ENCODE peak calls at places on chromosomes 16 and 17, in five cellular contexts. P is Daoy, U is GM10248, Q is GM23248, Z is BE2C. L is an unnamed sample.

GRCh38 chr16:89826531-89827382 is 1.5 kb upstream of the SPIRE2 start:
- DNase-seq in Z (no peak), U (no peak), Q (no peak), P (no peak), L (no peak)

GRCh38 chr17:67042104-67042899 is 2.1 kb upstream of the CACNG1 start:
- DNase-seq in Z (no peak), P (no peak), Q (no peak), U (peak), L (peak)

GRCh38 chr17:49148171-49148570 is 15.6 kb downstream of the B4GALNT2 start:
- DNase-seq in U (no peak), Q (no peak), Z (no peak), P (peak), L (no peak)

GRCh38 chr16:27473101-27473900 is 71.3 kb downstream of the IL21R start:
- DNase-seq in U (no peak), Q (no peak), Z (no peak), P (no peak), L (peak)

GRCh38 chr17:65121916-65122821 is 15.0 kb upstream of the RGS9 start:
- DNase-seq in Z (no peak), U (no peak), P (no peak), Q (no peak), L (no peak)

GRCh38 chr16:2595376-2596200 is 57.8 kb downstream of the PDPK1 start:
- DNase-seq in Z (peak), U (no peak), Q (no peak), P (no peak), L (peak)

GRCh38 chr16:20617271-20617670 is 41.1 kb upstream of the ACSM2B start:
- DNase-seq in U (no peak), Z (no peak), P (no peak), Q (no peak), L (no peak)

GRCh38 chr17:77465358-77466041 is 324.7 kb downstream of the SEC14L1 start:
- DNase-seq in P (peak), U (peak), Z (no peak), Q (peak), L (peak)

GRCh38 chr16:86355538-86355937 is 154.8 kb upstream of the FOXF1 start:
- DNase-seq in U (no peak), Q (peak), P (peak), Z (no peak), L (no peak)

GRCh38 chr16:16016388-16016964 is 67.1 kb downstream of the ABCC1 start:
- DNase-seq in Z (no peak), P (no peak), Q (no peak), U (no peak), L (no peak)

L was measured in osteoblast.